ENCODE peak calls at places on chromosome 20, in four cellular contexts. One of them, this sample, is unnamed.
A peak's percentile ranks its signal among the peaks of the same experiment; 100 is the strongest.

GRCh38 chr20:18190466-18191233 is 53.0 kb downstream of the KAT14 start:
- DNase-seq in CD4-positive, alpha-beta memory T cell: no peak
- DNase-seq in psoas muscle: no peak
- DNase-seq in Peyer's patch: no peak
- DNase-seq in this sample: no peak

GRCh38 chr20:8932192-8933150 is 136.4 kb upstream of the PLCB4 start:
- DNase-seq in CD4-positive, alpha-beta memory T cell: no peak
- DNase-seq in psoas muscle: no peak
- DNase-seq in Peyer's patch: no peak
- DNase-seq in this sample: no peak

GRCh38 chr20:11522359-11522758 is 395.3 kb upstream of the BTBD3 start:
- DNase-seq in CD4-positive, alpha-beta memory T cell: no peak
- DNase-seq in psoas muscle: no peak
- DNase-seq in Peyer's patch: no peak
- DNase-seq in this sample: no peak

GRCh38 chr20:3461191-3461874 is 9.5 kb upstream of the ATRN start:
- DNase-seq in CD4-positive, alpha-beta memory T cell: no peak
- DNase-seq in psoas muscle: no peak
- DNase-seq in Peyer's patch: no peak
- DNase-seq in this sample: no peak

GRCh38 chr20:37011147-37011546 is 59.6 kb upstream of the SAMHD1 start:
- DNase-seq in CD4-positive, alpha-beta memory T cell: no peak
- DNase-seq in psoas muscle: no peak
- DNase-seq in Peyer's patch: no peak
- DNase-seq in this sample: no peak

GRCh38 chr20:38143646-38144554 is 21.2 kb downstream of the TGM2 start:
- DNase-seq in CD4-positive, alpha-beta memory T cell: no peak
- DNase-seq in psoas muscle: no peak
- DNase-seq in Peyer's patch: no peak
- DNase-seq in this sample: peak; percentile 45

GRCh38 chr20:48184229-48184628 is 398.9 kb upstream of the SULF2 start:
- DNase-seq in CD4-positive, alpha-beta memory T cell: no peak
- DNase-seq in psoas muscle: no peak
- DNase-seq in Peyer's patch: no peak
- DNase-seq in this sample: no peak

GRCh38 chr20:6407163-6407562 is 284.3 kb upstream of the FERMT1 start:
- DNase-seq in CD4-positive, alpha-beta memory T cell: no peak
- DNase-seq in psoas muscle: no peak
- DNase-seq in Peyer's patch: no peak
- DNase-seq in this sample: no peak

GRCh38 chr20:13222319-13222716 is 1.2 kb downstream of the ISM1 start:
- DNase-seq in CD4-positive, alpha-beta memory T cell: no peak
- DNase-seq in psoas muscle: no peak
- DNase-seq in Peyer's patch: no peak
- DNase-seq in this sample: no peak

GRCh38 chr20:3805594-3806264 is 9.6 kb downstream of the CDC25B start:
- DNase-seq in CD4-positive, alpha-beta memory T cell: no peak
- DNase-seq in psoas muscle: peak; percentile 43
- DNase-seq in Peyer's patch: no peak
- DNase-seq in this sample: no peak

GRCh38 chr20:35451295-35451694 is 4.1 kb upstream of the CEP250 start:
- DNase-seq in CD4-positive, alpha-beta memory T cell: no peak
- DNase-seq in psoas muscle: no peak
- DNase-seq in Peyer's patch: no peak
- DNase-seq in this sample: no peak

GRCh38 chr20:6061544-6061943 is 7.7 kb upstream of the LRRN4 start:
- DNase-seq in CD4-positive, alpha-beta memory T cell: no peak
- DNase-seq in psoas muscle: no peak
- DNase-seq in Peyer's patch: no peak
- DNase-seq in this sample: no peak

GRCh38 chr20:58864346-58864745 is 11.8 kb downstream of the GNAS start:
- DNase-seq in CD4-positive, alpha-beta memory T cell: no peak
- DNase-seq in psoas muscle: no peak
- DNase-seq in Peyer's patch: no peak
- DNase-seq in this sample: no peak

GRCh38 chr20:32028647-32029372 is 18.6 kb downstream of the CCM2L start:
- DNase-seq in CD4-positive, alpha-beta memory T cell: no peak
- DNase-seq in psoas muscle: no peak
- DNase-seq in Peyer's patch: no peak
- DNase-seq in this sample: no peak

GRCh38 chr20:54650201-54650722 is 174.9 kb downstream of the DOK5 start:
- DNase-seq in CD4-positive, alpha-beta memory T cell: no peak
- DNase-seq in psoas muscle: no peak
- DNase-seq in Peyer's patch: no peak
- DNase-seq in this sample: no peak

GRCh38 chr20:28562510-28562898 is 2695.0 kb upstream of the DEFB115 start:
- DNase-seq in CD4-positive, alpha-beta memory T cell: no peak
- DNase-seq in psoas muscle: no peak
- DNase-seq in Peyer's patch: no peak
- DNase-seq in this sample: no peak

GRCh38 chr20:29319725-29320124 is 1937.7 kb upstream of the DEFB115 start:
- DNase-seq in CD4-positive, alpha-beta memory T cell: no peak
- DNase-seq in psoas muscle: peak; percentile 20
- DNase-seq in Peyer's patch: no peak
- DNase-seq in this sample: no peak

GRCh38 chr20:17833036-17833674 is 133.4 kb downstream of the BANF2 start:
- DNase-seq in CD4-positive, alpha-beta memory T cell: no peak
- DNase-seq in psoas muscle: no peak
- DNase-seq in Peyer's patch: no peak
- DNase-seq in this sample: no peak

GRCh38 chr20:61053487-61054277 is 198.4 kb upstream of the CDH4 start:
- DNase-seq in CD4-positive, alpha-beta memory T cell: no peak
- DNase-seq in psoas muscle: no peak
- DNase-seq in Peyer's patch: no peak
- DNase-seq in this sample: no peak

GRCh38 chr20:11328839-11329238 is 588.9 kb upstream of the BTBD3 start:
- DNase-seq in CD4-positive, alpha-beta memory T cell: no peak
- DNase-seq in psoas muscle: no peak
- DNase-seq in Peyer's patch: no peak
- DNase-seq in this sample: no peak

GRCh38 chr20:31572042-31572700 is 32.9 kb upstream of the ID1 start:
- DNase-seq in CD4-positive, alpha-beta memory T cell: no peak
- DNase-seq in psoas muscle: no peak
- DNase-seq in Peyer's patch: no peak
- DNase-seq in this sample: no peak

GRCh38 chr20:40654876-40655275 is 34.2 kb downstream of the MAFB start:
- DNase-seq in CD4-positive, alpha-beta memory T cell: no peak
- DNase-seq in psoas muscle: peak; percentile 81
- DNase-seq in Peyer's patch: no peak
- DNase-seq in this sample: no peak

GRCh38 chr20:49846206-49846807 is 33.7 kb downstream of the SLC9A8 start:
- DNase-seq in CD4-positive, alpha-beta memory T cell: peak; percentile 51
- DNase-seq in psoas muscle: no peak
- DNase-seq in Peyer's patch: peak; percentile 54
- DNase-seq in this sample: peak; percentile 46

GRCh38 chr20:57263127-57263609 is 3.3 kb downstream of the BMP7 start:
- DNase-seq in CD4-positive, alpha-beta memory T cell: no peak
- DNase-seq in psoas muscle: no peak
- DNase-seq in Peyer's patch: no peak
- DNase-seq in this sample: no peak

GRCh38 chr20:47950103-47950502 is 164.8 kb upstream of the SULF2 start:
- DNase-seq in CD4-positive, alpha-beta memory T cell: no peak
- DNase-seq in psoas muscle: no peak
- DNase-seq in Peyer's patch: no peak
- DNase-seq in this sample: no peak

GRCh38 chr20:50144362-50144761 is 9.2 kb downstream of the PEDS1 start:
- DNase-seq in CD4-positive, alpha-beta memory T cell: no peak
- DNase-seq in psoas muscle: peak; percentile 83
- DNase-seq in Peyer's patch: no peak
- DNase-seq in this sample: peak; percentile 39

GRCh38 chr20:35226126-35226774 is at the start of gene MMP24:
- DNase-seq in CD4-positive, alpha-beta memory T cell: no peak
- DNase-seq in psoas muscle: no peak
- DNase-seq in Peyer's patch: no peak
- DNase-seq in this sample: no peak

GRCh38 chr20:45850238-45850637 is 7.0 kb downstream of the ACOT8 start:
- DNase-seq in CD4-positive, alpha-beta memory T cell: no peak
- DNase-seq in psoas muscle: no peak
- DNase-seq in Peyer's patch: no peak
- DNase-seq in this sample: no peak

GRCh38 chr20:36149469-36149868 is 5.1 kb upstream of the EPB41L1 start:
- DNase-seq in CD4-positive, alpha-beta memory T cell: no peak
- DNase-seq in psoas muscle: peak; percentile 70
- DNase-seq in Peyer's patch: no peak
- DNase-seq in this sample: peak; percentile 63

GRCh38 chr20:8964944-8965562 is 103.8 kb upstream of the PLCB4 start:
- DNase-seq in CD4-positive, alpha-beta memory T cell: no peak
- DNase-seq in psoas muscle: no peak
- DNase-seq in Peyer's patch: no peak
- DNase-seq in this sample: no peak

GRCh38 chr20:38445901-38446425 is 10.8 kb upstream of the SNHG17 start:
- DNase-seq in CD4-positive, alpha-beta memory T cell: no peak
- DNase-seq in psoas muscle: no peak
- DNase-seq in Peyer's patch: no peak
- DNase-seq in this sample: no peak

GRCh38 chr20:17807670-17808069 is 107.9 kb downstream of the BANF2 start:
- DNase-seq in CD4-positive, alpha-beta memory T cell: no peak
- DNase-seq in psoas muscle: no peak
- DNase-seq in Peyer's patch: no peak
- DNase-seq in this sample: no peak

GRCh38 chr20:38211200-38212097 is 46.4 kb upstream of the TGM2 start:
- DNase-seq in CD4-positive, alpha-beta memory T cell: no peak
- DNase-seq in psoas muscle: no peak
- DNase-seq in Peyer's patch: no peak
- DNase-seq in this sample: no peak

GRCh38 chr20:50094522-50094921 is 18.4 kb downstream of the UBE2V1 start:
- DNase-seq in CD4-positive, alpha-beta memory T cell: no peak
- DNase-seq in psoas muscle: no peak
- DNase-seq in Peyer's patch: no peak
- DNase-seq in this sample: no peak

GRCh38 chr20:1118004-1118335 is 432 bp upstream of the PSMF1 start:
- DNase-seq in CD4-positive, alpha-beta memory T cell: no peak
- DNase-seq in psoas muscle: no peak
- DNase-seq in Peyer's patch: no peak
- DNase-seq in this sample: no peak

GRCh38 chr20:1119524-1119923 is 1.1 kb downstream of the PSMF1 start:
- DNase-seq in CD4-positive, alpha-beta memory T cell: no peak
- DNase-seq in psoas muscle: no peak
- DNase-seq in Peyer's patch: no peak
- DNase-seq in this sample: no peak

GRCh38 chr20:1119128-1119505 is 715 bp downstream of the PSMF1 start:
- DNase-seq in CD4-positive, alpha-beta memory T cell: no peak
- DNase-seq in psoas muscle: no peak
- DNase-seq in Peyer's patch: no peak
- DNase-seq in this sample: no peak

GRCh38 chr20:1121439-1121838 is 3.0 kb downstream of the PSMF1 start:
- DNase-seq in CD4-positive, alpha-beta memory T cell: no peak
- DNase-seq in psoas muscle: no peak
- DNase-seq in Peyer's patch: no peak
- DNase-seq in this sample: no peak

GRCh38 chr20:1118336-1119127 is at the start of gene PSMF1:
- DNase-seq in CD4-positive, alpha-beta memory T cell: peak; percentile 95
- DNase-seq in psoas muscle: peak; percentile 97
- DNase-seq in Peyer's patch: peak; percentile 92
- DNase-seq in this sample: peak; percentile 98
- H3K4me1 ChIP-seq in CD4-positive, alpha-beta memory T cell: peaks cover 52% of the 10 kb centered on the region
- H3K4me1 ChIP-seq in psoas muscle: peaks cover 50% of the 10 kb centered on the region
- H3K4me1 ChIP-seq in Peyer's patch: peaks cover 10% of the 10 kb centered on the region
- H3K4me1 ChIP-seq in this sample: peaks cover 48% of the 10 kb centered on the region

DNA sequence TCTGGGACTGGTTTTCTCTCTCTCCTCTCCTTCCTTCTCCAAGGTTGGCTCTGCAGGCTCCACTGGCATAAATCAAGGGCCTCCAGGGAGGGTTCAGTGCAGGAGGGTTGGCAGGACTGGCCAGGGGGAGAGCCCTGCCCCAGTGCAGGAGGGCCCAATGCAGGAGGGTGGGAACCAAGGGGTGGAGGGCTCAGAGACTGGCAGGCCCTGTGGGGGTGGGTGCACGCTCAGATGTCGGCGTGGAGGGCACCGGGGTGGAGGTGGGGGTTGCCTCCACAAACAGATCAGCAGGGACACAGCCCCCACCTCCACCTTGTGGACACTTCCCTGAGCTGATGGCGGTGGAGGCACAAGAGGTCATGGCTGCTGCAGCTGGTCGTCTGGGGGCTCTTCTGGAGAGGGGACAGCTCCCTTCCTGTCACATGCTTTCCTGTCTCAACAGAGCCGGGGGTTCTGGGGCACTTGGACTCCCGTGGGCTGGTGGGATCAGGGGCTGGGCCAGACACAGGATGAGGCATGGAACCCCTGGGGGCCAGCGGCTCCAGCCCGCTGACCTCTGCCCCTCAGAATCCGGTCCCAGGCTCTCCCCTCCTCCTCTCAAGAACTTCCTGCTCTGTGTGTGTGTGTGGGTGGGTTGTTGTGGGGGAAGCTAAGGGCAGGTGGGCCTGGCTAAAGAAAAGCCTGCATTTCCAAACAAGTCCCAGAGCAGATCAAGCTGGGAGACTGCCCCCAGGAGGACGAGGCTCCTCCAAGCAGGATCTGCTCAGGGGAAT is 2.7 kb upstream of the ABHD16B start:
- DNase-seq in CD4-positive, alpha-beta memory T cell: no peak
- DNase-seq in psoas muscle: no peak
- DNase-seq in Peyer's patch: no peak
- DNase-seq in this sample: no peak
- H3K4me1 ChIP-seq in CD4-positive, alpha-beta memory T cell: peaks cover 34% of the 10 kb centered on the region
- H3K4me1 ChIP-seq in psoas muscle: peaks cover 18% of the 10 kb centered on the region
- H3K4me1 ChIP-seq in Peyer's patch: peaks cover 30% of the 10 kb centered on the region
- H3K4me1 ChIP-seq in this sample: peaks cover 35% of the 10 kb centered on the region

DNA sequence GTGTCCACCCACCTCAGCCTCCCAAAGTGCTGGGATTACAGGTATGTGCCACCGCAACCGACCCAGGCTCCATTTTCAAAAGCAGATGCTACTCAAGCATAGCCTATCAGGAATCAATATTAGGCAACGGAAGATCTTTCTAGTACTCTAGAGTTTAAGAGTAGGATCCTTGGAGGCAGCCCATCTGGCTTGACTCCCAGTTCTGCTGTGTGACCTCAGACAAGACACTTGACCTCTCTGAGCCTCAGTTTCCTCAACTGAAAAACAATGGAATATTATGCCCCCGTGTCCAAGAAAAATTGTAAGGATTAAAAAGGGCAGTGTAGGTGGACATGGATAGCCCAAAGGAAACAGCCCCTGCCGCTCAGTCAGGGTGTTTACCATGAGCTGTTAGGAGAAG is 14.5 kb downstream of the ADA start:
- DNase-seq in CD4-positive, alpha-beta memory T cell: no peak
- DNase-seq in psoas muscle: no peak
- DNase-seq in Peyer's patch: no peak
- DNase-seq in this sample: no peak
- H3K4me1 ChIP-seq in CD4-positive, alpha-beta memory T cell: peaks cover 14% of the 10 kb centered on the region
- H3K4me1 ChIP-seq in psoas muscle: peaks cover 2% of the 10 kb centered on the region
- H3K4me1 ChIP-seq in Peyer's patch: no peaks in the 10 kb centered on the region
- H3K4me1 ChIP-seq in this sample: peaks cover 46% of the 10 kb centered on the region

GRCh38 chr20:62116558-62117361 is 5.5 kb upstream of the LSM14B start:
- DNase-seq in CD4-positive, alpha-beta memory T cell: no peak
- DNase-seq in psoas muscle: no peak
- DNase-seq in Peyer's patch: no peak
- DNase-seq in this sample: no peak

GRCh38 chr20:62114894-62115293 is 7.4 kb upstream of the LSM14B start:
- DNase-seq in CD4-positive, alpha-beta memory T cell: no peak
- DNase-seq in psoas muscle: no peak
- DNase-seq in Peyer's patch: no peak
- DNase-seq in this sample: no peak

GRCh38 chr20:62117362-62117646 is 5.0 kb upstream of the LSM14B start:
- DNase-seq in CD4-positive, alpha-beta memory T cell: no peak
- DNase-seq in psoas muscle: no peak
- DNase-seq in Peyer's patch: no peak
- DNase-seq in this sample: no peak

GRCh38 chr20:62111148-62111547 is 11.1 kb upstream of the LSM14B start:
- DNase-seq in CD4-positive, alpha-beta memory T cell: no peak
- DNase-seq in psoas muscle: no peak
- DNase-seq in Peyer's patch: no peak
- DNase-seq in this sample: no peak

GRCh38 chr20:62112368-62112767 is 9.9 kb upstream of the LSM14B start:
- DNase-seq in CD4-positive, alpha-beta memory T cell: no peak
- DNase-seq in psoas muscle: no peak
- DNase-seq in Peyer's patch: no peak
- DNase-seq in this sample: no peak
- H3K4me1 ChIP-seq in CD4-positive, alpha-beta memory T cell: peaks cover 9% of the 10 kb centered on the region
- H3K4me1 ChIP-seq in psoas muscle: peaks cover 3% of the 10 kb centered on the region
- H3K4me1 ChIP-seq in Peyer's patch: no peaks in the 10 kb centered on the region
- H3K4me1 ChIP-seq in this sample: no peaks in the 10 kb centered on the region